ENCODE peak calls at places on chromosome 2, in seven cellular contexts. U is NCI-H1105; V is CD4-positive, alpha-beta memory T cell; Q is activated T-cell treated with anti-CD3 and anti-CD28 coated beads for 24 hours; K is activated CD8-positive, alpha-beta memory T cell treated with anti-CD3 and anti-CD28 coated beads, Interleukin-2, amount 10 ng/mL, durations not matched to agents 7 days and 5 days; Z is left lobe of liver; J is NCI-H1436. E is an unnamed sample.

GRCh38 chr2:36885605-36886004 is 80.7 kb downstream of the STRN start:
- DNase-seq in V (no peak), K (no peak), J (no peak), Q (no peak), U (no peak), Z (no peak), E (no peak)

GRCh38 chr2:3413642-3414041 is 34.1 kb downstream of the TRAPPC12 start:
- DNase-seq in J (peak; percentile 9), Q (no peak), U (no peak), V (no peak), Z (no peak), K (no peak), E (no peak)

GRCh38 chr2:105563000-105563719 is 164.3 kb upstream of the FHL2 start:
- DNase-seq in Z (no peak), K (no peak), J (no peak), U (no peak), Q (no peak), V (no peak), E (no peak)

GRCh38 chr2:127909019-127909418 is 23.3 kb upstream of the AMMECR1L start:
- DNase-seq in Q (no peak), U (no peak), V (no peak), Z (no peak), K (no peak), J (no peak), E (no peak)

GRCh38 chr2:167265722-167266121 is 377.4 kb downstream of the XIRP2 start:
- DNase-seq in K (no peak), Z (no peak), U (no peak), V (no peak), J (no peak), Q (no peak), E (no peak)

GRCh38 chr2:200454839-200455801 is 54.7 kb downstream of the KCTD18 start:
- DNase-seq in V (no peak), Q (no peak), U (no peak), K (no peak), Z (no peak), J (no peak), E (no peak)

GRCh38 chr2:144456680-144457079 is 63.2 kb downstream of the ZEB2 start:
- DNase-seq in Z (no peak), J (no peak), U (no peak), V (no peak), Q (no peak), K (no peak), E (no peak)

GRCh38 chr2:46294185-46294836 is 2.9 kb upstream of the EPAS1 start:
- DNase-seq in J (no peak), Z (no peak), U (no peak), Q (no peak), K (peak; percentile 66), V (no peak), E (no peak)

GRCh38 chr2:37781028-37781427 is 109.6 kb upstream of the CDC42EP3 start:
- DNase-seq in J (no peak), K (no peak), Z (no peak), U (no peak), V (no peak), Q (no peak), E (no peak)

GRCh38 chr2:48512586-48512985 is 17.4 kb upstream of the STON1 start:
- DNase-seq in U (no peak), V (no peak), J (no peak), K (no peak), Q (no peak), Z (no peak), E (no peak)

GRCh38 chr2:54858021-54858681 is 134.7 kb downstream of the EML6 start:
- DNase-seq in Q (no peak), Z (no peak), U (no peak), J (no peak), V (no peak), K (no peak), E (no peak)

GRCh38 chr2:234816491-234816890 is 135.3 kb upstream of the SH3BP4 start:
- DNase-seq in Z (no peak), Q (no peak), U (no peak), K (no peak), J (no peak), V (no peak), E (no peak)

GRCh38 chr2:30300122-30300455 is 68.8 kb downstream of the LBH start:
- DNase-seq in Z (no peak), J (no peak), Q (no peak), K (no peak), U (no peak), V (no peak), E (no peak)

GRCh38 chr2:68860111-68860510 is 11.1 kb downstream of the BMP10 start:
- DNase-seq in U (no peak), Q (no peak), K (no peak), J (no peak), V (no peak), Z (no peak), E (no peak)

GRCh38 chr2:218658671-218659257 is 659 bp downstream of the ZNF142 start:
- DNase-seq in Q (peak; percentile 26), K (peak; percentile 58), Z (no peak), J (peak; percentile 30), U (peak; percentile 17), V (peak; percentile 32), E (peak; percentile 11)

GRCh38 chr2:232842689-232843088 is 27.4 kb upstream of the SNORC start:
- DNase-seq in J (no peak), K (no peak), Q (no peak), U (no peak), Z (no peak), V (no peak), E (no peak)

GRCh38 chr2:119008108-119008507 is 66.1 kb downstream of the MARCO start:
- DNase-seq in U (no peak), Q (no peak), V (no peak), Z (no peak), K (no peak), J (no peak), E (no peak)

GRCh38 chr2:202109737-202110184 is 36.7 kb downstream of the KIAA2012 start:
- DNase-seq in U (no peak), K (no peak), V (no peak), J (no peak), Z (peak; percentile 83), Q (no peak), E (no peak)

GRCh38 chr2:529425-529824 is 147.8 kb downstream of the TMEM18 start:
- DNase-seq in V (peak; percentile 9), K (no peak), Q (no peak), U (peak; percentile 15), J (peak; percentile 44), Z (no peak), E (no peak)

GRCh38 chr2:113901943-113902342 is 12.1 kb downstream of the ACTR3 start:
- DNase-seq in Z (no peak), Q (no peak), U (no peak), K (no peak), J (no peak), V (no peak), E (no peak)

GRCh38 chr2:102238039-102238756 is 51.4 kb downstream of the IL1RL2 start:
- DNase-seq in U (no peak), J (no peak), V (no peak), K (peak; percentile 58), Q (no peak), Z (peak; percentile 41), E (no peak)

GRCh38 chr2:240791821-240792657 is 28.0 kb downstream of the KIF1A start:
- DNase-seq in U (no peak), Q (no peak), J (no peak), K (no peak), Z (no peak), V (no peak), E (no peak)

GRCh38 chr2:65300772-65301711 is 73.4 kb downstream of the ACTR2 start:
- DNase-seq in K (peak; percentile 91), J (no peak), U (no peak), Z (no peak), V (peak; percentile 66), Q (peak; percentile 74), E (peak; percentile 38)

GRCh38 chr2:2564300-2565085 is 233.4 kb upstream of the MYT1L start:
- DNase-seq in Q (no peak), K (no peak), U (peak; percentile 7), J (peak; percentile 88), Z (no peak), V (no peak), E (no peak)

GRCh38 chr2:172480301-172481218 is 53.2 kb downstream of the ITGA6 start:
- DNase-seq in K (no peak), U (no peak), Q (no peak), Z (no peak), J (no peak), V (no peak), E (no peak)

GRCh38 chr2:38274286-38275276 is 102.5 kb downstream of the ATL2 start:
- DNase-seq in J (peak; percentile 11), Z (no peak), V (peak; percentile 35), U (peak; percentile 57), K (no peak), Q (peak; percentile 12), E (no peak)

GRCh38 chr2:222900354-222900753 is 39.5 kb downstream of the ACSL3 start:
- DNase-seq in J (no peak), Q (no peak), K (no peak), U (no peak), V (no peak), Z (no peak), E (no peak)

GRCh38 chr2:17878222-17879136 is at the start of gene KCNS3:
- DNase-seq in U (peak; percentile 34), V (no peak), Q (no peak), J (no peak), Z (peak; percentile 66), K (no peak), E (no peak)

GRCh38 chr2:209688388-209688787 is 83.2 kb upstream of the UNC80 start:
- DNase-seq in Q (no peak), U (peak; percentile 29), J (peak; percentile 44), K (no peak), V (no peak), Z (no peak), E (no peak)

GRCh38 chr2:8841962-8842361 is 4.5 kb upstream of the KIDINS220 start:
- DNase-seq in J (no peak), K (no peak), Q (no peak), U (no peak), Z (no peak), V (no peak), E (no peak)

GRCh38 chr2:43717323-43717722 is 41.1 kb upstream of the C1GALT1C1L start:
- DNase-seq in U (no peak), Z (no peak), Q (no peak), J (no peak), K (no peak), V (no peak), E (no peak)

E was measured in T-helper 9 cell.